ENCODE peak calls at places on chromosomes 13 and 19, in eight cellular contexts. K is neural progenitor cell, Y is endothelial cell of umbilical vein, W is fibroblast of lung, E is colonic mucosa, G is HCT116, D is DND-41, J is IMR-90. S is an unnamed sample. For H3K36me3, the result is how much of the 10 kb centered on the place peaks cover.

GRCh38 chr19:38650911-38651584 is 3.6 kb downstream of the ACTN4 start:
- DNase-seq in K (no peak), Y (peak), W (peak), E (no peak), G (no peak), D (no peak), J (peak), S (no peak)

GRCh38 chr19:49677901-49678674 is 1.0 kb downstream of the PRMT1 start:
- DNase-seq in K (peak), Y (peak), W (peak), E (peak), G (no peak), D (peak), J (peak), S (no peak)

GRCh38 chr13:100875392-100876043 is 200.9 kb upstream of the TMTC4 start:
- DNase-seq in K (no peak), Y (peak), W (peak), E (no peak), G (no peak), D (no peak), J (peak), S (no peak)

GRCh38 chr13:50382511-50382910 is 367.3 kb downstream of the KCNRG start:
- DNase-seq in K (no peak), Y (no peak), W (no peak), E (no peak), G (no peak), D (no peak), J (no peak), S (no peak)

GRCh38 chr19:52270266-52270885 is 989 bp downstream of the ZNF766 start:
- DNase-seq in K (peak), Y (no peak), W (no peak), E (no peak), G (no peak), D (peak), J (peak), S (no peak)

GRCh38 chr13:27967736-27968315 is 1.3 kb downstream of the CDX2 start:
- DNase-seq in K (peak), Y (no peak), W (no peak), E (no peak), G (no peak), D (no peak), J (no peak), S (no peak)

GRCh38 chr13:75788494-75788991 is 152.4 kb downstream of the LMO7 start:
- DNase-seq in K (no peak), Y (peak), W (peak), E (peak), G (no peak), D (no peak), J (peak), S (no peak)

GRCh38 chr19:16795731-16796130 is 33.5 kb upstream of the SIN3B start:
- DNase-seq in K (no peak), Y (no peak), W (no peak), E (no peak), G (no peak), D (no peak), J (no peak), S (no peak)

GRCh38 chr13:107590556-107590955 is 624.8 kb downstream of the LIG4 start:
- DNase-seq in K (no peak), Y (no peak), W (peak), E (no peak), G (no peak), D (no peak), J (peak), S (no peak)

GRCh38 chr13:30153871-30154426 is 153.4 kb downstream of the KATNAL1 start:
- DNase-seq in K (peak), Y (no peak), W (no peak), E (no peak), G (no peak), D (no peak), J (peak), S (no peak)

GRCh38 chr19:46898731-46899130 is 37.9 kb downstream of the ARHGAP35 start:
- DNase-seq in K (no peak), Y (no peak), W (peak), E (no peak), G (no peak), D (no peak), J (peak), S (no peak)

GRCh38 chr19:48617146-48617937 is 1.6 kb downstream of the RPL18 start:
- DNase-seq in K (no peak), Y (no peak), W (peak), E (peak), G (no peak), D (no peak), J (no peak), S (no peak)

GRCh38 chr19:55700813-55701212 is 25.8 kb downstream of the EPN1 start:
- DNase-seq in K (no peak), Y (no peak), W (no peak), E (no peak), G (no peak), D (no peak), J (no peak), S (no peak)

GRCh38 chr13:70964124-70964523 is 855.9 kb upstream of the KLHL1 start:
- DNase-seq in K (peak), Y (peak), W (peak), E (no peak), G (no peak), D (no peak), J (no peak), S (no peak)

GRCh38 chr19:38543807-38544568 is 73.8 kb downstream of the MAP4K1 start:
- DNase-seq in K (no peak), Y (peak), W (peak), E (peak), G (peak), D (no peak), J (peak), S (peak)

GRCh38 chr19:37845932-37846331 is 60.5 kb downstream of the WDR87 start:
- DNase-seq in K (no peak), Y (no peak), W (no peak), E (no peak), G (no peak), D (no peak), J (peak), S (no peak)

GRCh38 chr13:22091222-22091970 is 420.5 kb downstream of the FGF9 start:
- DNase-seq in K (no peak), Y (no peak), W (peak), E (no peak), G (no peak), D (no peak), J (peak), S (no peak)

GRCh38 chr19:16416574-16416973 is 55.2 kb downstream of the EPS15L1 start:
- DNase-seq in K (no peak), Y (no peak), W (no peak), E (no peak), G (no peak), D (no peak), J (peak), S (no peak)

GRCh38 chr13:89749888-89750287 is 1597.6 kb upstream of the MIR17HG start:
- DNase-seq in K (no peak), Y (peak), W (peak), E (no peak), G (no peak), D (no peak), J (no peak), S (no peak)

GRCh38 chr13:27264648-27265047 is 6.0 kb upstream of the RASL11A start:
- DNase-seq in K (no peak), Y (no peak), W (no peak), E (no peak), G (no peak), D (no peak), J (no peak), S (no peak)

GRCh38 chr19:50629801-50630200 is 9.9 kb downstream of the SYT3 start:
- DNase-seq in K (no peak), Y (no peak), W (no peak), E (no peak), G (no peak), D (no peak), J (no peak), S (no peak)

GRCh38 chr13:98749501-98749900 is 3.0 kb downstream of the SLC15A1 start:
- DNase-seq in K (no peak), Y (no peak), W (peak), E (no peak), G (no peak), D (no peak), J (peak), S (no peak)

GRCh38 chr13:99157046-99157445 is 43.6 kb upstream of the UBAC2 start:
- DNase-seq in K (no peak), Y (no peak), W (no peak), E (no peak), G (no peak), D (no peak), J (no peak), S (no peak)

GRCh38 chr19:56120371-56121179 is 520 bp downstream of the ZNF787 start:
- DNase-seq in K (peak), Y (peak), W (peak), E (peak), G (peak), D (peak), J (peak), S (peak)

GRCh38 chr13:21670883-21671792 is at the start of gene FGF9:
- DNase-seq in K (peak), Y (peak), W (peak), E (peak), G (peak), D (peak), J (peak), S (peak)

GRCh38 chr13:66520511-66521390 is 709.4 kb downstream of the PCDH9 start:
- DNase-seq in K (no peak), Y (no peak), W (no peak), E (no peak), G (no peak), D (no peak), J (no peak), S (no peak)

GRCh38 chr19:11673608-11674041 is 65.1 kb downstream of the ZNF823 start:
- DNase-seq in K (peak), Y (peak), W (peak), E (peak), G (no peak), D (peak), J (peak), S (peak)

GRCh38 chr13:26024558-26024957 is 27.3 kb downstream of the SHISA2 start:
- DNase-seq in K (peak), Y (peak), W (no peak), E (no peak), G (no peak), D (no peak), J (no peak), S (no peak)

GRCh38 chr19:6501740-6502648 is at the start of gene TUBB4A:
- DNase-seq in K (peak), Y (no peak), W (no peak), E (no peak), G (no peak), D (peak), J (no peak), S (no peak)

DNA sequence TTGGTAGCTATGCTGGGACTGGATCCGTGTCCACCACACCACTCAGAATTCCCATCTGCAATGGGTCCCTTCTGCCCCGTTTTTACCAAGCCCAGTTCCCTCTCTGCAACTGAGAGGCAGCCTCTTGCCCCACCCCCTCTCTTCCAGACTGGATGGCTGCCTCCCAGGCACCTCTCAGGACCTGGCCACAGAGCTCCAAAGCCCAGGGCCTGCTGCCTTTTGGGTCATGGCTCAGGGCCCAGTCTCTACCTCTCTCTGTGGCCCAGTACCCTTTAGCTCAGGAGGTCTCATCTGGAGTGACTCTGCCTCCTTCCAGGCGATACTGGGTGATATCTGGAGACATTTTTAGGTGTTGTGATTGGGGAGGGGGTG is 10.3 kb upstream of the ZBTB7A start:
- DNase-seq in K (no peak), Y (no peak), W (no peak), E (no peak), G (no peak), D (no peak), J (no peak), S (no peak)
- H3K27ac ChIP-seq in K (no peak), Y (no peak), W (no peak), E (no peak), G (no peak), D (no peak), J (no peak), S (no peak)

GRCh38 chr13:113318956-113319355 is 21.9 kb downstream of the LAMP1 start:
- DNase-seq in K (no peak), Y (no peak), W (no peak), E (no peak), G (no peak), D (no peak), J (no peak), S (no peak)
- H3K36me3 ChIP-seq in K (under half), Y (under half), W (under half), E (under half), G (under half), D (half or more), J (half or more), S (under half)

GRCh38 chr13:60398438-60398891 is 1.4 kb downstream of the TDRD3 start:
- DNase-seq in K (no peak), Y (no peak), W (peak), E (no peak), G (no peak), D (no peak), J (no peak), S (no peak)
- H3K9ac ChIP-seq in K (peak), Y (peak), W (no peak), E (peak), G (peak), D (peak), J (peak), S (peak)

GRCh38 chr13:95226051-95226450 is 75.2 kb downstream of the ABCC4 start:
- DNase-seq in K (no peak), Y (no peak), W (no peak), E (no peak), G (no peak), D (no peak), J (no peak), S (no peak)
- H3K27ac ChIP-seq in K (no peak), Y (no peak), W (no peak), E (peak), G (no peak), D (no peak), J (no peak), S (no peak)

DNA sequence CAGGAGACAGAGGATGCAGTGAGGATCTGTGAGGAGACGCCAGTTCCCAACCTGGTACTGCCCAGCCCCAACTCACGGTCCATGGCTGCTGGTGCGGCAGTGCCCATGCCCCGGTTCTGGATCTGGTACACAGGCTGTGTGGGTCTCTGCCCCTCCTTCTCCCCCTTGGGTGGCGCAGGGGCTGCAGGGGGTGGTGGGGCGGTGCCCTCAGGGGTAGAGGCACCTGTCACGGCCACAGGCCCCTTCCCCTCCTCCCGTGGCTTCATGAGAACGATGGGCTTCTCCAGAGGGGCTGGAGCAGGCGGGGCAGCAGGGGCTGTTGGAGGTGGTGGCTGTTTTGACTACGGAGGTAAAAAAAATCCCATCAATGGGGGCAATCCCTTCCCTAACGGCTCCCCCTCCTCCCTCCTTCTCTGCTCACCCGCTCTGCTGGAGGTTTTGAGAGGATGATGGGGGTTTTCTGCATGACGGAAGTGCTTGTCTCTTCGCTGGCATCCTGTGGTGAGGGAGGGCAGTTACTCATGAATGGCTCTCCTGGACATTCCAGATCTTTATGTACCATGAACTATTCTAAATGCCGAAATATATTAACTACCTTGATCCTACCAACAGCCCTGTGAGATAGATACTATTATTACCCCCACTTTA is 7.1 kb downstream of the SMG9 start:
- DNase-seq in K (no peak), Y (no peak), W (no peak), E (no peak), G (no peak), D (no peak), J (no peak), S (no peak)
- H3K36me3 ChIP-seq in K (under half), Y (under half), W (under half), E (under half), G (half or more), D (half or more), J (under half), S (under half)

GRCh38 chr13:97408938-97409337 is 25.0 kb upstream of the RAP2A start:
- DNase-seq in K (no peak), Y (no peak), W (no peak), E (no peak), G (no peak), D (no peak), J (no peak), S (no peak)

GRCh38 chr13:97413694-97414093 is 20.3 kb upstream of the RAP2A start:
- DNase-seq in K (no peak), Y (no peak), W (no peak), E (no peak), G (no peak), D (no peak), J (no peak), S (no peak)

GRCh38 chr13:97407540-97407939 is 26.4 kb upstream of the RAP2A start:
- DNase-seq in K (no peak), Y (no peak), W (no peak), E (no peak), G (no peak), D (no peak), J (no peak), S (no peak)

GRCh38 chr13:97414392-97414791 is 19.6 kb upstream of the RAP2A start:
- DNase-seq in K (no peak), Y (no peak), W (no peak), E (no peak), G (no peak), D (no peak), J (no peak), S (no peak)

GRCh38 chr13:97411894-97412460 is 22.0 kb upstream of the RAP2A start:
- DNase-seq in K (no peak), Y (no peak), W (no peak), E (no peak), G (no peak), D (no peak), J (no peak), S (no peak)
- H3K9ac ChIP-seq in K (no peak), Y (no peak), W (no peak), E (no peak), G (no peak), D (no peak), J (no peak), S (no peak)

GRCh38 chr19:12884627-12884925 is 2.4 kb downstream of the KLF1 start:
- DNase-seq in K (no peak), Y (no peak), W (no peak), E (no peak), G (no peak), D (no peak), J (no peak), S (no peak)
- H3K27ac ChIP-seq in K (no peak), Y (no peak), W (no peak), E (peak), G (no peak), D (no peak), J (no peak), S (no peak)